ENCODE peak calls at places on chromosomes 13 and 19, in four cellular contexts. O is NCI-H2107, I is mucosa of descending colon, N is omental fat pad. Q is an unnamed sample.

GRCh38 chr13:50999641-51000040 is 90.0 kb downstream of the RNASEH2B start:
- DNase-seq in O (no peak), I (no peak), N (no peak), Q (peak)

GRCh38 chr13:43872181-43872580 is 7.4 kb downstream of the CCDC122 start:
- DNase-seq in O (no peak), I (no peak), N (no peak), Q (peak)

GRCh38 chr19:3061214-3062161 is 807 bp downstream of the TLE5 start:
- DNase-seq in O (no peak), I (peak), N (no peak), Q (no peak)

GRCh38 chr13:72970956-72971355 is 87.8 kb upstream of the KLF5 start:
- DNase-seq in O (no peak), I (no peak), N (no peak), Q (no peak)

GRCh38 chr13:114089751-114090400 is 42.5 kb downstream of the RASA3 start:
- DNase-seq in O (no peak), I (no peak), N (no peak), Q (no peak)

GRCh38 chr19:23436318-23436717 is 41.0 kb upstream of the ZNF91 start:
- DNase-seq in O (no peak), I (peak), N (no peak), Q (no peak)

GRCh38 chr13:72025836-72026235 is 158.8 kb upstream of the DACH1 start:
- DNase-seq in O (no peak), I (no peak), N (no peak), Q (no peak)

GRCh38 chr19:16370671-16371391 is 46.2 kb downstream of the KLF2 start:
- DNase-seq in O (no peak), I (no peak), N (no peak), Q (no peak)

GRCh38 chr19:19270749-19271571 is 2.1 kb downstream of the TM6SF2 start:
- DNase-seq in O (no peak), I (no peak), N (no peak), Q (no peak)

GRCh38 chr19:47109541-47110375 is 3.8 kb downstream of the ZC3H4 start:
- DNase-seq in O (no peak), I (peak), N (no peak), Q (no peak)

GRCh38 chr13:109400192-109400591 is 386.2 kb downstream of the IRS2 start:
- DNase-seq in O (no peak), I (peak), N (no peak), Q (no peak)

GRCh38 chr13:98656223-98656622 is 79.3 kb upstream of the STK24 start:
- DNase-seq in O (no peak), I (no peak), N (no peak), Q (no peak)

GRCh38 chr19:41994521-41994971 is 516 bp upstream of the ATP1A3 start:
- DNase-seq in O (no peak), I (no peak), N (no peak), Q (no peak)

GRCh38 chr19:10812902-10813404 is 23.1 kb downstream of the TMED1 start:
- DNase-seq in O (no peak), I (peak), N (no peak), Q (no peak)

GRCh38 chr19:53772943-53773342 is 51.2 kb downstream of the NLRP12 start:
- DNase-seq in O (no peak), I (peak), N (peak), Q (peak)

GRCh38 chr19:53091413-53091812 is 11.8 kb downstream of the ZNF160 start:
- DNase-seq in O (no peak), I (no peak), N (no peak), Q (no peak)

GRCh38 chr19:903266-903797 is 9.7 kb downstream of the R3HDM4 start:
- DNase-seq in O (peak), I (no peak), N (no peak), Q (peak)

GRCh38 chr13:42696191-42696590 is 85.2 kb upstream of the FAM216B start:
- DNase-seq in O (no peak), I (no peak), N (no peak), Q (no peak)

GRCh38 chr13:22047082-22047784 is 376.4 kb downstream of the FGF9 start:
- DNase-seq in O (no peak), I (no peak), N (no peak), Q (no peak)

GRCh38 chr19:51439021-51439465 is 19.2 kb downstream of the SIGLEC8 start:
- DNase-seq in O (no peak), I (peak), N (no peak), Q (no peak)

GRCh38 chr13:24921881-24922280 is 157.9 kb downstream of the RNF17 start:
- DNase-seq in O (no peak), I (no peak), N (no peak), Q (no peak)

GRCh38 chr13:84455143-84455905 is 573.0 kb upstream of the SLITRK1 start:
- DNase-seq in O (no peak), I (no peak), N (no peak), Q (no peak)

GRCh38 chr13:27182844-27183497 is 11.4 kb upstream of the USP12 start:
- DNase-seq in O (no peak), I (peak), N (no peak), Q (no peak)

GRCh38 chr13:99207511-99207910 is 6.9 kb downstream of the UBAC2 start:
- DNase-seq in O (no peak), I (no peak), N (no peak), Q (no peak)

GRCh38 chr13:106567421-106568224 is at the start of gene ARGLU1:
- DNase-seq in O (peak), I (peak), N (peak), Q (no peak)

GRCh38 chr13:48500652-48501197 is 32.2 kb downstream of the RCBTB2 start:
- DNase-seq in O (peak), I (no peak), N (no peak), Q (no peak)

GRCh38 chr13:79775830-79776229 is 294.9 kb downstream of the NDFIP2 start:
- DNase-seq in O (no peak), I (peak), N (no peak), Q (no peak)

GRCh38 chr19:16572332-16573211 is at the start of gene SLC35E1:
- DNase-seq in O (peak), I (peak), N (peak), Q (peak)

GRCh38 chr13:98350746-98351330 is 173.8 kb upstream of the RNF113B start:
- DNase-seq in O (no peak), I (no peak), N (no peak), Q (no peak)

GRCh38 chr19:58538257-58539168 is 5.4 kb upstream of the TRIM28 start:
- DNase-seq in O (no peak), I (peak), N (no peak), Q (no peak)

Q was measured in NCI-H524 treated with DMSO at 0.1 percent for 48 hours.